ENCODE peak calls at places on chromosomes 6 and 20, in six cellular contexts. X is naive thymus-derived CD4-positive, alpha-beta T cell; F is hepatocyte; W is HepG2; J is heart left ventricle; P is kidney epithelial cell. S is an unnamed sample.

GRCh38 chr6:37258405-37258704 is 411 bp upstream of the TMEM217 start:
- DNase-seq in X (no peak), F (no peak), W (no peak), J (no peak), P (no peak), S (no peak)

GRCh38 chr6:36929607-36930006 is 24.9 kb upstream of the PI16 start:
- DNase-seq in X (no peak), F (no peak), W (no peak), J (no peak), P (no peak), S (no peak)

GRCh38 chr6:24323632-24324337 is 34.1 kb downstream of the DCDC2 start:
- DNase-seq in X (no peak), F (no peak), W (peak; percentile 94), J (no peak), P (peak; percentile 92), S (no peak)

GRCh38 chr6:10599046-10599445 is 77.9 kb downstream of the GCNT2 start:
- DNase-seq in X (no peak), F (no peak), W (no peak), J (no peak), P (no peak), S (no peak)

GRCh38 chr20:63955281-63955845 is 853 bp downstream of the UCKL1 start:
- DNase-seq in X (no peak), F (peak; percentile 69), W (peak; percentile 33), J (peak; percentile 78), P (no peak), S (peak; percentile 56)

GRCh38 chr6:127737009-127737486 is 160.1 kb downstream of the C6orf58 start:
- DNase-seq in X (no peak), F (peak; percentile 84), W (peak; percentile 63), J (no peak), P (peak; percentile 25), S (peak; percentile 74)

GRCh38 chr6:167588181-167588919 is 238.4 kb upstream of the AFDN start:
- DNase-seq in X (no peak), F (no peak), W (peak; percentile 77), J (no peak), P (no peak), S (no peak)

GRCh38 chr6:124986146-124986545 is 23.9 kb downstream of the RNF217 start:
- DNase-seq in X (no peak), F (no peak), W (no peak), J (no peak), P (no peak), S (no peak)

GRCh38 chr6:31702819-31703716 is at the start of gene ABHD16A:
- DNase-seq in X (peak; percentile 93), F (peak; percentile 99), W (peak; percentile 98), J (peak; percentile 99), P (peak; percentile 96), S (peak; percentile 98)

GRCh38 chr6:149031545-149032317 is 284.9 kb downstream of the UST start:
- DNase-seq in X (no peak), F (no peak), W (peak; percentile 9), J (no peak), P (no peak), S (no peak)

GRCh38 chr6:37641546-37641945 is 56.1 kb downstream of the MDGA1 start:
- DNase-seq in X (no peak), F (no peak), W (no peak), J (no peak), P (no peak), S (no peak)

GRCh38 chr6:43246301-43247114 is 3.2 kb downstream of the TTBK1 start:
- DNase-seq in X (no peak), F (peak; percentile 53), W (peak; percentile 55), J (peak; percentile 76), P (peak; percentile 43), S (peak; percentile 70)

GRCh38 chr6:144415014-144415413 is 129.9 kb downstream of the UTRN start:
- DNase-seq in X (no peak), F (peak; percentile 21), W (peak; percentile 95), J (no peak), P (peak; percentile 44), S (peak; percentile 7)

GRCh38 chr20:33850159-33850558 is 39.0 kb downstream of the CHMP4B start:
- DNase-seq in X (no peak), F (no peak), W (no peak), J (no peak), P (no peak), S (no peak)

GRCh38 chr20:33846291-33846916 is 35.3 kb downstream of the CHMP4B start:
- DNase-seq in X (no peak), F (no peak), W (no peak), J (no peak), P (no peak), S (no peak)

GRCh38 chr20:33851842-33852466 is 40.8 kb downstream of the CHMP4B start:
- DNase-seq in X (no peak), F (no peak), W (no peak), J (no peak), P (no peak), S (no peak)

GRCh38 chr20:33843854-33844253 is 32.7 kb downstream of the CHMP4B start:
- DNase-seq in X (no peak), F (no peak), W (no peak), J (no peak), P (no peak), S (peak; percentile 48)

DNA sequence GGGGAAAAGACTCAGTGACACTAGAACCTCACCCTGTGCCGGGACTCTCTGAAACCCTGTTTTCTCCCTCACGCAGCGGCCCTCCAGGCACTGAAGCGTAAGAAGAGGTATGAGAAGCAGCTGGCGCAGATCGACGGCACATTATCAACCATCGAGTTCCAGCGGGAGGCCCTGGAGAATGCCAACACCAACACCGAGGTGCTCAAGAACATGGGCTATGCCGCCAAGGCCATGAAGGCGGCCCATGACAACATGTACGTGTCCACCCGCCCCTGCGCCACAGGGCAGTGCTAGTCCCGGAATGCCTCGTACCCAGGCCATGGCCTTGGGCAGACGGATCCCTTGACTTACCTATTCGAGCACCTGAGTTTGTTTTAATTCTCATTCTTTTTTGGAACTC is 37.2 kb downstream of the CHMP4B start:
- DNase-seq in X (no peak), F (no peak), W (no peak), J (no peak), P (no peak), S (no peak)
- H3K36me3 ChIP-seq in X (peaks cover 5% of the 10 kb centered on the region), F (no peaks in the 10 kb centered on the region), W (peaks cover 37% of the 10 kb centered on the region), J (peaks cover 13% of the 10 kb centered on the region), P (peaks cover 3% of the 10 kb centered on the region), S (peaks cover 17% of the 10 kb centered on the region)

DNA sequence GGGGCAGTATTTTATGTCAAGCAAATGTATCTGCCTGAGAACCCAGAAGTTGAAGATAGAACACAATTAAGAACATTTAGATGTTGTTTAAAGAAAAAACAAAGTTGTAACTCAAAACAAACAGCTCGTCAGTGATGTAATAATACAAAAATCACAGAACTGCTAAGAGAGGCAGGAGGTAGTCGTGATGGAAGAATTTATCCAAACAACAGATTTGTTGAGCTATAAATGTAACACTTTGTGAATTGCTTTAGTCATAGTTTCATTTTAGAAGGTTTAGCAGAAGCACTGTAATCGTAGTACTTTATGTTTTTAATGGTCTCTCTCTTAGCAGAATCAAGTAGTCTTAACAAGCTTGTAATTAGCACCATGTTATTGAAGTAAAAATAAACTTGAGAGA is 73.6 kb downstream of the SCAF8 start:
- DNase-seq in X (no peak), F (no peak), W (no peak), J (no peak), P (no peak), S (no peak)
- H3K36me3 ChIP-seq in X (peaks cover 28% of the 10 kb centered on the region), F (no peaks in the 10 kb centered on the region), W (peaks cover 18% of the 10 kb centered on the region), J (peaks cover 17% of the 10 kb centered on the region), P (no peaks in the 10 kb centered on the region), S (peaks cover 10% of the 10 kb centered on the region)

DNA sequence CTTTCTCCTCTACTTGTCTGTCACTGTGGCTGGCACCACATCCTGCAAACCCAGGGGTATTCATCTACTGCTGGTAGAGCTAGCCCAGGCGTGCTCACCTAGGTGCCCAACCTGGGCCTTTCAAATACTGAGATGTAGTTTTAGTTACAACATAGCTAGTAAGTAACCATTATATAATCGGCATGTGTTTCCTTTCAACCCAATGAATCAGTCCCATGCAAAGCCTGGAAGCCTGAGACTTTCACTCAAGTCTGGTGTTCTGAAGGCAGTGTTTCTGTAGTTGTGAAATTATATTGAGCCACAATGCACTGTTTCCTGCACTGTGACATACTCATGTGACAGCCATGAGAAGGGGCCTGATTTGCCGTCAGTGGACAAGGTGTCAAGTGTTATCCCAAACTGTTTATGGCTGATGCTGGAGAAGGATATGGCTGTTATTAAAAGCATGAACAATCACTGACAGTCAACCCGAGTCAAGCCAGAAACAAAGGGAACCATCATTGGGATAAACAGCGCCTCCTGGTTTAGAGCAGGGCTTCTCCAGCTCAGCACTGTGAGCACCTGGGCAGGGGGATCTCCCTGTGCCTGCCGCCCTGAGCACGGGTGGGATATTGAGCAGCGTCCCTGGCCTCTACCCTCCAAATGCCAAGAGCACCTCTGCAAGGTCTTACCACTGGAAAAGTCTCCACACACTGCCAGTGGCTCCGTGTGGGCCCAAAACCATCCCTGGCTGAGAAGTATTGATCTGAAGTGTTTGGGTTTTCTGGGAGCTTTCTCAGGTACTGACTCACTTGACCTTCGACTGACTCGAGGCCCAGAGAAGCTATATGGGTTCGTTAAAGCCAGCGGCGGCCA is 1.6 kb downstream of the PSMA7 start:
- DNase-seq in X (no peak), F (peak; percentile 59), W (peak; percentile 64), J (no peak), P (no peak), S (peak; percentile 49)
- H3K36me3 ChIP-seq in X (peaks cover 31% of the 10 kb centered on the region), F (peaks cover 4% of the 10 kb centered on the region), W (peaks cover 29% of the 10 kb centered on the region), J (peaks cover 26% of the 10 kb centered on the region), P (peaks cover 8% of the 10 kb centered on the region), S (peaks cover 20% of the 10 kb centered on the region)

GRCh38 chr20:38499366-38499765 is 26.7 kb downstream of the RALGAPB start:
- DNase-seq in X (no peak), F (no peak), W (no peak), J (no peak), P (no peak), S (peak; percentile 32)
- H3K36me3 ChIP-seq in X (peaks cover 30% of the 10 kb centered on the region), F (no peaks in the 10 kb centered on the region), W (peaks cover 34% of the 10 kb centered on the region), J (peaks cover 5% of the 10 kb centered on the region), P (no peaks in the 10 kb centered on the region), S (peaks cover 12% of the 10 kb centered on the region)

GRCh38 chr6:89694428-89694827 is 55.9 kb upstream of the LYRM2 start:
- DNase-seq in X (no peak), F (no peak), W (no peak), J (no peak), P (no peak), S (no peak)
- H3K36me3 ChIP-seq in X (peaks cover 23% of the 10 kb centered on the region), F (no peaks in the 10 kb centered on the region), W (peaks cover 32% of the 10 kb centered on the region), J (peaks cover 27% of the 10 kb centered on the region), P (peaks cover 2% of the 10 kb centered on the region), S (peaks cover 20% of the 10 kb centered on the region)

GRCh38 chr20:47292581-47292980 is 63.9 kb downstream of the ZMYND8 start:
- DNase-seq in X (no peak), F (no peak), W (no peak), J (no peak), P (no peak), S (no peak)

GRCh38 chr20:47289989-47290388 is 66.5 kb downstream of the ZMYND8 start:
- DNase-seq in X (no peak), F (no peak), W (no peak), J (no peak), P (no peak), S (no peak)

GRCh38 chr20:47296950-47297349 is 59.5 kb downstream of the ZMYND8 start:
- DNase-seq in X (no peak), F (no peak), W (no peak), J (no peak), P (no peak), S (no peak)

GRCh38 chr20:47295921-47296426 is 60.5 kb downstream of the ZMYND8 start:
- DNase-seq in X (no peak), F (no peak), W (no peak), J (no peak), P (no peak), S (no peak)

GRCh38 chr20:47293524-47294157 is 62.9 kb downstream of the ZMYND8 start:
- DNase-seq in X (no peak), F (no peak), W (no peak), J (no peak), P (no peak), S (no peak)
- H3K36me3 ChIP-seq in X (peaks cover 7% of the 10 kb centered on the region), F (no peaks in the 10 kb centered on the region), W (peaks cover 71% of the 10 kb centered on the region), J (peaks cover 12% of the 10 kb centered on the region), P (no peaks in the 10 kb centered on the region), S (peaks cover 17% of the 10 kb centered on the region)

GRCh38 chr6:7229376-7230326 is 83.3 kb downstream of the SSR1 start:
- DNase-seq in X (no peak), F (no peak), W (no peak), J (no peak), P (no peak), S (no peak)
- H3K36me3 ChIP-seq in X (peaks cover 3% of the 10 kb centered on the region), F (no peaks in the 10 kb centered on the region), W (peaks cover 51% of the 10 kb centered on the region), J (peaks cover 36% of the 10 kb centered on the region), P (peaks cover 3% of the 10 kb centered on the region), S (peaks cover 47% of the 10 kb centered on the region)